ENCODE peak calls at places on chromosomes 11 and 22, in six cellular contexts. X is cardiac muscle cell, R is AG04450, Y is fibroblast of mammary gland, H is GM10248, N is A549. T is an unnamed sample.
A peak's percentile ranks its signal among the peaks of the same experiment; 100 is the strongest.

GRCh38 chr11:118001494-118001971 is 15.3 kb downstream of the IL10RA start:
- DNase-seq in N (no peak), Y (no peak), H (no peak), X (no peak), R (no peak), T (no peak)

GRCh38 chr11:126824035-126824607 is 176.4 kb downstream of the KIRREL3 start:
- DNase-seq in N (no peak), R (no peak), Y (no peak), X (no peak), H (no peak), T (no peak)

GRCh38 chr11:10298342-10298741 is 4.3 kb upstream of the SBF2 start:
- DNase-seq in Y (peak; percentile 90), R (peak; percentile 90), X (peak; percentile 32), N (peak; percentile 36), H (peak; percentile 77), T (peak; percentile 93)

GRCh38 chr11:47148903-47149535 is 27.7 kb downstream of the ARFGAP2 start:
- DNase-seq in N (no peak), H (no peak), X (no peak), Y (no peak), R (no peak), T (no peak)

GRCh38 chr11:82718307-82718706 is 15.4 kb downstream of the FAM181B start:
- DNase-seq in H (peak; percentile 47), X (peak; percentile 70), R (peak; percentile 20), N (peak; percentile 42), Y (peak; percentile 49), T (peak; percentile 69)

GRCh38 chr22:21660904-21661303 is 4.9 kb upstream of the PPIL2 start:
- DNase-seq in X (no peak), N (no peak), R (no peak), Y (no peak), H (no peak), T (no peak)

GRCh38 chr11:109864834-109865557 is 228.2 kb upstream of the ZC3H12C start:
- DNase-seq in H (peak; percentile 18), Y (peak; percentile 71), N (no peak), X (peak; percentile 52), R (peak; percentile 26), T (no peak)

GRCh38 chr11:94130589-94131362 is 2.1 kb downstream of the PANX1 start:
- DNase-seq in Y (peak; percentile 96), R (no peak), X (no peak), N (no peak), H (no peak), T (peak; percentile 82)

GRCh38 chr11:69460540-69461257 is 20.8 kb upstream of the LINC01488 start:
- DNase-seq in H (no peak), Y (peak; percentile 97), N (peak; percentile 22), R (peak; percentile 47), X (no peak), T (peak; percentile 83)

GRCh38 chr11:45178890-45179663 is 32.6 kb downstream of the PRDM11 start:
- DNase-seq in X (no peak), N (peak; percentile 34), R (no peak), H (no peak), Y (no peak), T (peak; percentile 57)

GRCh38 chr11:111351374-111352081 is 27.5 kb downstream of the POU2AF1 start:
- DNase-seq in H (no peak), Y (no peak), R (no peak), X (no peak), N (no peak), T (no peak)

GRCh38 chr11:27310710-27311109 is 52.3 kb downstream of the CCDC34 start:
- DNase-seq in Y (no peak), N (no peak), X (no peak), H (no peak), R (no peak), T (no peak)

DNA sequence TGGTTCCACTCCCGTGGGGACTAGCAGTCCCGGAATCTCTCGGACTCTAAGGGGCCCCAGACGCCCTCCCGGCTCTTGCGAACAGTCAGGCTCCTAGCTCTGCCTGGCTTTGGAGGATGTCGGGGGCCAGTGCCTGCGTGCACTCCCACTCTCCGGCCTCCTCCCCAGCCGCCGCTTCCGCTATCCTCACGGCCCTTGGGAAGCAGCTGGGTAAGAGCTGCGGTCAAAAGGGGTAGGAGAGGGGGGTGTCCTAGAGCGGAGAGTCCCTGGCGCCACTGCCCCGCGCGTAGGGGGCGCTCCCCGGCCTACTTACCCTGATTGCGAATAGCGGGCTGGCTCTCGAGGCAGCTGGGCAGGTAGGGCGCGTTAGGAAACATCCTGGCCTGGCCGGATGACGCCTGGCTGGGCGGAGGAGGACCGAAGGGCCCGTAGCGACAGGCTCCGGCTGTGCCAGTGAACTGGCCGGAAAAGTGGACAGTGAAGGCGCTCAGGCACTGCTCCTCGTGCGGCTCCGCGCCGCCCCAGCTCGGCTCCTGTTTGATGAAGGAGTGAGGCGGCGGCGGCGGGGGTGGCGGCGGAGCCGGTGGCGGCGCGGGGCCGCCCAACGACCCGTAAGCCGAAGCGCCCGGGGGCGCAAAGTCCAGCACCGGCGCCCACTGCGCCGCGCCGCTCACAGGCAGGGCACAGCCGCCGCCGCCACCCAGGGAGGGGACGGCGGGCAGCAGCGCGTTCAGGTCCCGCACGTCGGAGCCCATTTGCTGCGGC is 770 bp downstream of the WT1 start:
- DNase-seq in H (no peak), X (no peak), N (peak; percentile 73), R (no peak), Y (no peak), T (no peak)
- TF ChIP-seq CTCF in H (no peak), X (peak; percentile 49), N (peak; percentile 54), R (no peak), Y (no peak), T (no peak)

DNA sequence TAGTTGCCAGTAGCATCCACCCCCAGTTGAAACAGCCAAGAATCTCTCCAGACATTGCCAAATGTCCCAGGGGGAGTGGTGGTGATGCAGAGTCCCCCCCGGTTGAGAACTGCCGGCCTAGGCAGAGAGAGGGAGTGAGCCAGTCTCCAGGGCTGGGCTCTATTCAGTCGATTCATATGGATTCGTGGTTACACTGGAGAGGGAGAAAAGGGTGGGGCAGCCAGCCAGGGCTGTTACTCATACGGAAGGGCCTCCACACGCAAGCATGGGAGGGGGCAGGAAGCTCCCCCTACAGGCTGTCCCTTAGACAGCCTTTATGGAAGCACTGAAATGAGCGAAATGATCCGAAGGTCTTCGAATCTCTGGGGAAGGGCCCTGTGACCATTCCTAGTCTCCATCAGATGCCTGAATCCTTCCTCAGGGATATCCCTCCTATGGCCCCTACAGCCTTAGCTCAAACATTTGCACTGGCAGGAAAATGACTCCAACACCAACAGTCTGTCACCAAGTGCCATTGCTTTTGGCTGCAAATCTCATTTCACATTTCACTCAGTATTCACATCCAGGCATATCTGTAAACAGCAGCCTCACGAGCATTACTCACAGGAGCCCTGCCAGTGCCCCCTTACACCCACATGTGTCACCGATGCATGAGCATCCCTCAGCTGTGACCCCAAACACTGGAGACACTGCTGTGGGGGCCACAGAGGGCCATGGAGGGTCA is 18.4 kb upstream of the TLCD5 start:
- DNase-seq in Y (peak; percentile 94), R (peak; percentile 63), H (no peak), N (peak; percentile 65), X (no peak), T (peak; percentile 88)
- TF ChIP-seq CTCF in Y (peak; percentile 74), R (peak; percentile 73), H (peak; percentile 7), N (no peak), X (peak; percentile 66), T (peak; percentile 81)

GRCh38 chr11:61771995-61772455 is 19.6 kb downstream of the MYRF start:
- DNase-seq in N (no peak), H (no peak), R (no peak), X (peak; percentile 58), Y (no peak), T (no peak)

GRCh38 chr11:61771195-61771894 is 18.9 kb downstream of the MYRF start:
- DNase-seq in X (no peak), Y (no peak), H (no peak), R (no peak), N (no peak), T (no peak)

GRCh38 chr11:61769946-61770683 is 17.7 kb downstream of the MYRF start:
- DNase-seq in R (no peak), H (no peak), X (no peak), Y (no peak), N (no peak), T (no peak)

GRCh38 chr11:61768376-61769076 is 16.1 kb downstream of the MYRF start:
- DNase-seq in Y (no peak), N (no peak), R (no peak), X (no peak), H (no peak), T (no peak)

DNA sequence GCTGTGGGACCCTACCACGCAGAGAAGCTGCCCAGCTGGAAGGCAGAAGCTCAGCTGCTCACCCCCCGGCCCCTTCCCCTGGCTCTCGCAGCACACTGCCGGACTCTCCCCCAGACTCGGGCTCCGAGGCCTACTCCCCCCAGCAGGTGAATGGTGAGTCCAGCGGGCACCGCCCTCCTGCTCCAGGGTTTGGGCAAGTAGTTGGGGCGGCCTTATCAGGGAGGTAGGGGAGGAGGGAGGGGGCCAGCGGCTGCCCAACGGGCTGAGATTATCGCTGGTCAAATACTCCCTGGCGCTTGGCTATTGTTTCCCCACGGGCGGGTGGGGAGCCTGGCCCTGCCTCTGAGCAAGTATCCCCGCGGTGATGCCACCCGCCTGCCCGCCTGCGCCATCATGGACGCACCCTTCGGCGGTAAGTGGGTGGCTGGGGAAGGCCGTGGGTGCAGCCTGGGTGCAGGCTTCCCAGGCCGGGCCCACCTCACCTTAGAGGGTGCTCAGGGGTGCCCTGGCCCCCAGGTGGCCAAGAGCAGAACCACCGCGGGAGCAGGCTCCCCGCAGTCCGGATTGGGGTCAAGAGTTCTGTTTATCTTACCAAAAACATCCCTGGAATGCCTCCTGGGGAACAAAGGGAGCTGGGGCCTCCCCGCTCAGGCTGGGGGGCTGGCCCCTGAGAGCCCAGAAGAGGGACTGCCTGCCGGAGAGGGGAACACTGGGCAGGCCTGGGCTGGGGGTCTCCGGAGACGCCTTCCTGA is 16.9 kb downstream of the MYRF start:
- DNase-seq in R (peak; percentile 16), Y (no peak), X (peak; percentile 71), H (no peak), N (no peak), T (no peak)
- TF ChIP-seq CTCF in R (peak; percentile 61), Y (no peak), X (peak; percentile 56), H (no peak), N (peak; percentile 12), T (peak; percentile 71)

GRCh38 chr11:1549355-1550330 is 22.4 kb downstream of the DUSP8 start:
- DNase-seq in H (no peak), N (no peak), Y (no peak), R (no peak), X (no peak), T (no peak)
- TF ChIP-seq CTCF in H (peak; percentile 28), N (no peak), Y (no peak), R (no peak), X (no peak), T (peak; percentile 33)

GRCh38 chr22:42688241-42688913 is 32.3 kb downstream of the A4GALT start:
- DNase-seq in N (peak; percentile 65), R (peak; percentile 78), X (peak; percentile 89), H (no peak), Y (peak; percentile 96), T (peak; percentile 86)

GRCh38 chr22:42684462-42685195 is 35.4 kb upstream of the CYB5R3 start:
- DNase-seq in X (no peak), R (no peak), N (no peak), Y (peak; percentile 67), H (no peak), T (no peak)

GRCh38 chr22:42686756-42687491 is 33.7 kb downstream of the A4GALT start:
- DNase-seq in H (no peak), R (no peak), N (no peak), X (no peak), Y (no peak), T (no peak)

GRCh38 chr22:42683599-42684283 is 34.5 kb upstream of the CYB5R3 start:
- DNase-seq in R (no peak), H (no peak), X (no peak), N (no peak), Y (peak; percentile 66), T (no peak)

GRCh38 chr22:42685941-42686666 is 34.6 kb downstream of the A4GALT start:
- DNase-seq in Y (no peak), R (no peak), X (peak; percentile 60), N (no peak), H (no peak), T (no peak)
- TF ChIP-seq CTCF in Y (no peak), R (no peak), X (no peak), N (no peak), H (no peak), T (no peak)